ENCODE peak calls at places on chromosomes 11 and 22, in ten cellular contexts. C is occipital lobe; L is activated CD4-positive, CD25-positive, alpha-beta regulatory T cell treated with anti-CD3 and anti-CD28 coated beads, Interleukin-2, amount 50 U/mL, for 16 hours; Z is NCI-H774; T is lung; F is stomach; O is NCI-H748 treated with DMSO at 0.1 percent for 48 hours; K is GM03348; A is T-helper 9 cell; U is astrocyte of the spinal cord. B is an unnamed sample.
A peak's percentile ranks its signal among the peaks of the same experiment; 100 is the strongest.

GRCh38 chr11:67372993-67373915 is at the start of gene CLCF1:
- DNase-seq in C (no peak), L (peak; percentile 48), Z (peak; percentile 8), T (peak; percentile 75), F (peak; percentile 73), O (peak; percentile 13), K (peak; percentile 94), A (peak; percentile 82), U (peak; percentile 91), B (peak; percentile 79)

GRCh38 chr22:40202225-40202944 is 24.7 kb downstream of the TNRC6B start:
- DNase-seq in C (no peak), L (no peak), Z (no peak), T (no peak), F (no peak), O (no peak), K (no peak), A (no peak), U (no peak), B (no peak)

GRCh38 chr11:11231763-11232162 is 121.3 kb downstream of the CSNK2A3 start:
- DNase-seq in C (no peak), L (no peak), Z (no peak), T (no peak), F (no peak), O (no peak), K (no peak), A (no peak), U (no peak), B (no peak)

GRCh38 chr11:123407996-123408597 is 22.0 kb upstream of the GRAMD1B start:
- DNase-seq in C (no peak), L (no peak), Z (no peak), T (no peak), F (no peak), O (no peak), K (no peak), A (no peak), U (no peak), B (no peak)

GRCh38 chr22:35314161-35314942 is 14.7 kb downstream of the TOM1 start:
- DNase-seq in C (no peak), L (no peak), Z (no peak), T (no peak), F (no peak), O (no peak), K (no peak), A (no peak), U (no peak), B (no peak)

GRCh38 chr11:91596111-91596510 is 628.5 kb upstream of the FAT3 start:
- DNase-seq in C (no peak), L (no peak), Z (no peak), T (no peak), F (no peak), O (no peak), K (no peak), A (no peak), U (no peak), B (no peak)

GRCh38 chr11:64654958-64655541 is 64.0 kb downstream of the SLC22A12 start:
- DNase-seq in C (no peak), L (no peak), Z (no peak), T (no peak), F (no peak), O (no peak), K (no peak), A (no peak), U (no peak), B (no peak)

GRCh38 chr11:35623708-35624168 is 5.5 kb downstream of the FJX1 start:
- DNase-seq in C (no peak), L (no peak), Z (no peak), T (no peak), F (no peak), O (no peak), K (no peak), A (no peak), U (peak; percentile 89), B (no peak)

GRCh38 chr11:6405039-6405667 is 13.7 kb downstream of the APBB1 start:
- DNase-seq in C (peak; percentile 66), L (no peak), Z (no peak), T (no peak), F (peak; percentile 38), O (peak; percentile 91), K (no peak), A (no peak), U (peak; percentile 42), B (no peak)